ENCODE peak calls at places on chromosome 18, in nine cellular contexts. One of them, this sample, is unnamed.

GRCh38 chr18:43982582-43982981 is 698.1 kb upstream of the SETBP1 start:
- DNase-seq in heart right ventricle: no peak
- DNase-seq in GM23248: no peak
- DNase-seq in K562: no peak
- DNase-seq in heart left ventricle: no peak
- DNase-seq in brain microvascular endothelial cell: no peak
- DNase-seq in GM23338: no peak
- DNase-seq in cardiac muscle cell: no peak
- DNase-seq in PC-3: no peak
- DNase-seq in this sample: no peak

GRCh38 chr18:72742002-72742401 is 125.8 kb downstream of the NETO1 start:
- DNase-seq in heart left ventricle: no peak
- DNase-seq in GM23338: no peak
- DNase-seq in PC-3: peak
- DNase-seq in K562: no peak
- DNase-seq in brain microvascular endothelial cell: no peak
- DNase-seq in heart right ventricle: no peak
- DNase-seq in GM23248: no peak
- DNase-seq in cardiac muscle cell: no peak
- DNase-seq in this sample: no peak

GRCh38 chr18:76443519-76444435 is 51.3 kb downstream of the ZNF516 start:
- DNase-seq in brain microvascular endothelial cell: no peak
- DNase-seq in heart right ventricle: no peak
- DNase-seq in PC-3: no peak
- DNase-seq in K562: no peak
- DNase-seq in heart left ventricle: no peak
- DNase-seq in cardiac muscle cell: no peak
- DNase-seq in GM23338: no peak
- DNase-seq in GM23248: no peak
- DNase-seq in this sample: no peak

GRCh38 chr18:59220784-59221765 is 1.1 kb downstream of the GRP start:
- DNase-seq in brain microvascular endothelial cell: no peak
- DNase-seq in GM23338: peak
- DNase-seq in heart right ventricle: no peak
- DNase-seq in heart left ventricle: no peak
- DNase-seq in K562: no peak
- DNase-seq in cardiac muscle cell: no peak
- DNase-seq in GM23248: peak
- DNase-seq in PC-3: no peak
- DNase-seq in this sample: no peak

GRCh38 chr18:45621068-45621511 is 5.8 kb downstream of the SLC14A2 start:
- DNase-seq in GM23338: peak
- DNase-seq in GM23248: peak
- DNase-seq in PC-3: peak
- DNase-seq in heart right ventricle: peak
- DNase-seq in brain microvascular endothelial cell: peak
- DNase-seq in K562: peak
- DNase-seq in cardiac muscle cell: peak
- DNase-seq in heart left ventricle: no peak
- DNase-seq in this sample: peak

GRCh38 chr18:55320399-55321255 is 267.4 kb downstream of the TCF4 start:
- DNase-seq in heart left ventricle: no peak
- DNase-seq in heart right ventricle: no peak
- DNase-seq in cardiac muscle cell: no peak
- DNase-seq in GM23338: no peak
- DNase-seq in PC-3: no peak
- DNase-seq in K562: no peak
- DNase-seq in brain microvascular endothelial cell: no peak
- DNase-seq in GM23248: peak
- DNase-seq in this sample: peak

GRCh38 chr18:21167641-21168372 is 56.2 kb upstream of the ROCK1 start:
- DNase-seq in PC-3: peak
- DNase-seq in heart right ventricle: no peak
- DNase-seq in heart left ventricle: no peak
- DNase-seq in GM23338: peak
- DNase-seq in cardiac muscle cell: no peak
- DNase-seq in K562: no peak
- DNase-seq in brain microvascular endothelial cell: no peak
- DNase-seq in GM23248: no peak
- DNase-seq in this sample: no peak

GRCh38 chr18:11500153-11501122 is 109.0 kb upstream of the SLC35G4 start:
- DNase-seq in GM23248: peak
- DNase-seq in GM23338: no peak
- DNase-seq in heart left ventricle: no peak
- DNase-seq in heart right ventricle: no peak
- DNase-seq in brain microvascular endothelial cell: peak
- DNase-seq in PC-3: peak
- DNase-seq in K562: no peak
- DNase-seq in cardiac muscle cell: peak
- DNase-seq in this sample: no peak

GRCh38 chr18:75253784-75254183 is 43.2 kb downstream of the TSHZ1 start:
- DNase-seq in cardiac muscle cell: peak
- DNase-seq in brain microvascular endothelial cell: no peak
- DNase-seq in GM23248: peak
- DNase-seq in heart left ventricle: no peak
- DNase-seq in K562: no peak
- DNase-seq in GM23338: no peak
- DNase-seq in PC-3: no peak
- DNase-seq in heart right ventricle: no peak
- DNase-seq in this sample: no peak

GRCh38 chr18:79522451-79523220 is 126.9 kb downstream of the NFATC1 start:
- DNase-seq in heart left ventricle: peak
- DNase-seq in PC-3: no peak
- DNase-seq in cardiac muscle cell: no peak
- DNase-seq in K562: no peak
- DNase-seq in brain microvascular endothelial cell: no peak
- DNase-seq in heart right ventricle: no peak
- DNase-seq in GM23248: no peak
- DNase-seq in GM23338: no peak
- DNase-seq in this sample: no peak

GRCh38 chr18:80104364-80104779 is 4.7 kb upstream of the ADNP2 start:
- DNase-seq in GM23338: peak
- DNase-seq in PC-3: no peak
- DNase-seq in cardiac muscle cell: no peak
- DNase-seq in heart left ventricle: no peak
- DNase-seq in K562: no peak
- DNase-seq in GM23248: no peak
- DNase-seq in brain microvascular endothelial cell: no peak
- DNase-seq in heart right ventricle: no peak
- DNase-seq in this sample: no peak

DNA sequence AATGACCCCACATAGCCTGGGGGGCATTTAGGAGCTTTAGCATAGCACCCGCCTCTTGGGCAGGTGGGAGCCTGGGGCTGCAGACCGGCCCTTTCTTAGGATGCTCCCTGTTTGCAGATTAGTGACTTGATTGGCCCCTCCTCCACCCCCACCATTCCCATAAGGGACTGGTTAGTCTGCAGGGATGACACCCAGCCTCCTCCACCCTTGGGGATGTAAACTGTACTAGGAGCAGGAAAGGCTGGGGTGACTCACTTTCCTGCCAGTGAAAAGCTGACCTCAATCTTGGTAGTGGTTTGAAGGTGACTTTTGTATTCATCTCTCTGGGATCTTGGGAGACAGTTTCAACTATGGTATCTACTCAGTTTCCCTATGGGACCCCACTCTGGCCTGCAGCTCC is 24.2 kb downstream of the CTIF start:
- DNase-seq in GM23248: peak
- DNase-seq in cardiac muscle cell: peak
- DNase-seq in GM23338: no peak
- DNase-seq in heart right ventricle: no peak
- DNase-seq in heart left ventricle: no peak
- DNase-seq in K562: peak
- DNase-seq in brain microvascular endothelial cell: peak
- DNase-seq in PC-3: peak
- DNase-seq in this sample: peak
- H3K27ac ChIP-seq in GM23248: peak
- H3K27ac ChIP-seq in cardiac muscle cell: no peak
- H3K27ac ChIP-seq in GM23338: no peak
- H3K27ac ChIP-seq in heart right ventricle: no peak
- H3K27ac ChIP-seq in heart left ventricle: no peak
- H3K27ac ChIP-seq in K562: no peak
- H3K27ac ChIP-seq in brain microvascular endothelial cell: peak
- H3K27ac ChIP-seq in PC-3: no peak
- H3K27ac ChIP-seq in this sample: no peak

DNA sequence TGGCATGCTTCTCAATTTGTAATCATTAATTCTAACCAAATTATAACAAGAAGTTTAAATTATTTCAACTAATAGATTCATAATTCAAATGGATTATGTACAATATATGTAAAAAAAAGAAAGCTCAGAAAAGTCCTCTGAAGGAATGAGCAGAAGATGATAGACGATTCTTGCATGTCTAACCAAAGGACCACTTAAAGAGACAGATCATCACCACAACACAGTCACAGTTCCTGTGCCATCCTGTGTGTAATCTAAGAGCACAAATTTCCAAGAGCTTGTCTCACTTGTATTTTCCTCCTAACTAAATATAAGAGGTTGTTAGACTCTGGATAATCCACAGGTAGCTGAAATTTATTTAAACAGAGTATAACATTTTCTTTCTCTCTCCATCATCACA is 122.3 kb upstream of the CD226 start:
- DNase-seq in GM23338: no peak
- DNase-seq in heart right ventricle: no peak
- DNase-seq in heart left ventricle: no peak
- DNase-seq in PC-3: no peak
- DNase-seq in cardiac muscle cell: no peak
- DNase-seq in GM23248: no peak
- DNase-seq in brain microvascular endothelial cell: no peak
- DNase-seq in K562: no peak
- DNase-seq in this sample: no peak
- H3K27ac ChIP-seq in GM23338: no peak
- H3K27ac ChIP-seq in heart right ventricle: no peak
- H3K27ac ChIP-seq in heart left ventricle: no peak
- H3K27ac ChIP-seq in PC-3: no peak
- H3K27ac ChIP-seq in cardiac muscle cell: no peak
- H3K27ac ChIP-seq in GM23248: no peak
- H3K27ac ChIP-seq in brain microvascular endothelial cell: no peak
- H3K27ac ChIP-seq in K562: no peak
- H3K27ac ChIP-seq in this sample: no peak

GRCh38 chr18:34928754-34929335 is 112.4 kb upstream of the MAPRE2 start:
- DNase-seq in GM23338: no peak
- DNase-seq in K562: no peak
- DNase-seq in heart left ventricle: no peak
- DNase-seq in cardiac muscle cell: no peak
- DNase-seq in GM23248: no peak
- DNase-seq in PC-3: no peak
- DNase-seq in heart right ventricle: no peak
- DNase-seq in brain microvascular endothelial cell: no peak
- DNase-seq in this sample: no peak
- H3K27ac ChIP-seq in GM23338: no peak
- H3K27ac ChIP-seq in K562: no peak
- H3K27ac ChIP-seq in heart left ventricle: no peak
- H3K27ac ChIP-seq in cardiac muscle cell: no peak
- H3K27ac ChIP-seq in GM23248: no peak
- H3K27ac ChIP-seq in PC-3: peak
- H3K27ac ChIP-seq in heart right ventricle: no peak
- H3K27ac ChIP-seq in brain microvascular endothelial cell: no peak
- H3K27ac ChIP-seq in this sample: no peak

DNA sequence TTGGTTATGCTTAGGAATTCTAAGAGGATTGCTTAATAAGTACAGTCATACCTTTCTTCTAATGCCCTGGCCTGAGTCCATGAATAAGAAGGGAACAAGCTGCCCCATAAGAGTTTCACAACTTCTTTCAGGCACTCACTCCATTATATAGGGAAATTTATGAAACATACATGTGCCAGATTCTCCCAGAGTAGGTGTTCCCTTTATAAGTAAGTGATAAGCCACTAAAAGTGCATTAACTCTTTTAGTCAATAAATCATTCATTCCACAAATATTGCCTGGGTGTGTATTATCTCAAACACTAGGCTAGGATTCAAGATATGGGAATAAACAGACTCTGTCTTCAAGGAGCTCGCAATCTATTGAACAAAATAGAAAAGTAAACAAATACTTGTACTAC is 84.5 kb upstream of the RBBP8 start:
- DNase-seq in cardiac muscle cell: peak
- DNase-seq in heart left ventricle: no peak
- DNase-seq in brain microvascular endothelial cell: peak
- DNase-seq in heart right ventricle: no peak
- DNase-seq in PC-3: peak
- DNase-seq in K562: no peak
- DNase-seq in GM23338: no peak
- DNase-seq in GM23248: peak
- DNase-seq in this sample: no peak
- H3K27ac ChIP-seq in cardiac muscle cell: no peak
- H3K27ac ChIP-seq in heart left ventricle: no peak
- H3K27ac ChIP-seq in brain microvascular endothelial cell: no peak
- H3K27ac ChIP-seq in heart right ventricle: no peak
- H3K27ac ChIP-seq in PC-3: no peak
- H3K27ac ChIP-seq in K562: no peak
- H3K27ac ChIP-seq in GM23338: no peak
- H3K27ac ChIP-seq in GM23248: peak
- H3K27ac ChIP-seq in this sample: no peak